ENCODE peak calls at places on chromosomes 2 and 18, in ten cellular contexts. X is RCC 7860; F is HT1080; O is GM03348; N is effector memory CD4-positive, alpha-beta T cell; U is mesothelial cell of epicardium; Q is midbrain; S is stimulated activated CD4-positive, alpha-beta T cell treated with anti-CD3 and anti-CD28 coated beads, TNF-alpha, amount 100 ng/mL, for 1 hour; P is activated CD8-positive, alpha-beta memory T cell treated with anti-CD3 and anti-CD28 coated beads for 24 hours; D is prostate gland. G is an unnamed sample.

GRCh38 chr2:116319001-116319400 is 1495.5 kb upstream of the DDX18 start:
- DNase-seq in X (no peak), F (no peak), O (no peak), N (no peak), U (no peak), Q (no peak), S (no peak), P (no peak), D (no peak), G (no peak)

GRCh38 chr18:61901334-61901986 is 8.7 kb upstream of the RNF152 start:
- DNase-seq in X (peak; percentile 45), F (peak; percentile 50), O (peak; percentile 81), N (peak; percentile 4), U (no peak), Q (no peak), S (no peak), P (peak; percentile 65), D (peak; percentile 46), G (peak; percentile 61)

GRCh38 chr2:159939946-159940345 is 122.5 kb downstream of the PLA2R1 start:
- DNase-seq in X (no peak), F (peak; percentile 21), O (peak; percentile 39), N (no peak), U (no peak), Q (peak; percentile 16), S (no peak), P (no peak), D (no peak), G (no peak)

GRCh38 chr2:233081232-233081730 is 21.1 kb downstream of the INPP5D start:
- DNase-seq in X (no peak), F (no peak), O (no peak), N (peak; percentile 62), U (no peak), Q (peak; percentile 24), S (no peak), P (peak; percentile 71), D (no peak), G (no peak)

GRCh38 chr2:18066894-18067293 is 188.4 kb downstream of the KCNS3 start:
- DNase-seq in X (no peak), F (no peak), O (no peak), N (no peak), U (no peak), Q (no peak), S (no peak), P (no peak), D (no peak), G (no peak)

GRCh38 chr18:45771587-45771986 is 47.6 kb downstream of the SLC14A1 start:
- DNase-seq in X (no peak), F (no peak), O (no peak), N (no peak), U (no peak), Q (no peak), S (no peak), P (no peak), D (no peak), G (no peak)

GRCh38 chr18:37435150-37435872 is 130.3 kb downstream of the CELF4 start:
- DNase-seq in X (no peak), F (no peak), O (no peak), N (no peak), U (no peak), Q (no peak), S (no peak), P (no peak), D (no peak), G (no peak)

GRCh38 chr18:21912339-21913239 is 172.0 kb downstream of the MIB1 start:
- DNase-seq in X (no peak), F (no peak), O (no peak), N (no peak), U (no peak), Q (no peak), S (no peak), P (no peak), D (no peak), G (no peak)

GRCh38 chr2:218263817-218264611 is 3.2 kb downstream of the GPBAR1 start:
- DNase-seq in X (no peak), F (no peak), O (no peak), N (no peak), U (no peak), Q (no peak), S (no peak), P (no peak), D (no peak), G (no peak)